ENCODE peak calls at places on chromosomes 12 and 14, in ten cellular contexts. Y, M, J, U, R, Q, L, A, O and K are unnamed samples.

GRCh38 chr12:124332068-124332672 is 37.3 kb downstream of the RFLNA start:
- DNase-seq in L (no peak), Y (no peak), U (no peak), A (no peak), O (no peak), M (peak), Q (no peak), J (no peak), R (peak), K (no peak)

GRCh38 chr12:8120072-8120713 is 3.2 kb upstream of the CLEC4A start:
- DNase-seq in L (no peak), M (no peak), U (no peak), R (no peak), Q (no peak), Y (no peak), O (no peak), J (no peak), A (no peak), K (no peak)

GRCh38 chr12:6469609-6470374 is 685 bp downstream of the VAMP1 start:
- DNase-seq in Q (no peak), L (no peak), J (peak), A (no peak), M (no peak), O (no peak), R (no peak), Y (no peak), U (no peak), K (no peak)

GRCh38 chr12:61870658-61871559 is 389.3 kb upstream of the USP15 start:
- DNase-seq in J (no peak), Y (no peak), U (no peak), L (no peak), A (no peak), M (no peak), R (no peak), Q (no peak), O (no peak), K (no peak)

GRCh38 chr14:70886421-70887206 is 20.6 kb upstream of the PCNX1 start:
- DNase-seq in Y (no peak), Q (no peak), M (no peak), A (no peak), L (no peak), J (no peak), U (no peak), O (no peak), R (no peak), K (peak)

GRCh38 chr12:123973552-123974341 is 732 bp downstream of the ZNF664 start:
- DNase-seq in O (no peak), Q (no peak), J (no peak), U (no peak), L (no peak), M (peak), Y (no peak), R (peak), A (peak), K (no peak)

GRCh38 chr12:51886021-51886710 is 1.7 kb upstream of the ANKRD33 start:
- DNase-seq in Y (no peak), O (peak), J (peak), Q (peak), L (peak), U (no peak), A (peak), R (no peak), M (peak), K (peak)

GRCh38 chr12:121628536-121628935 is 2.2 kb downstream of the ORAI1 start:
- DNase-seq in Q (no peak), J (no peak), R (no peak), Y (no peak), A (no peak), L (no peak), M (no peak), U (no peak), O (no peak), K (no peak)

GRCh38 chr14:51006781-51007211 is 62.5 kb upstream of the PYGL start:
- DNase-seq in J (peak), R (no peak), L (peak), O (peak), M (no peak), Y (peak), Q (peak), A (peak), U (no peak), K (peak)

GRCh38 chr12:106170285-106170684 is 31.5 kb upstream of the NUAK1 start:
- DNase-seq in R (no peak), Y (no peak), U (no peak), A (peak), L (peak), O (peak), J (peak), Q (no peak), M (peak), K (no peak)

GRCh38 chr14:23030936-23031335 is 3.8 kb downstream of the PSMB5 start:
- DNase-seq in U (no peak), A (no peak), M (no peak), J (no peak), Q (no peak), Y (no peak), O (no peak), R (no peak), L (no peak), K (no peak)

GRCh38 chr12:131511391-131511802 is 199.5 kb upstream of the SFSWAP start:
- DNase-seq in A (no peak), L (no peak), U (peak), Q (peak), J (no peak), R (no peak), Y (no peak), O (peak), M (peak), K (peak)

GRCh38 chr12:49623142-49623899 is at the start of gene PRPF40B:
- DNase-seq in Y (peak), L (peak), Q (no peak), J (peak), A (peak), R (peak), U (peak), O (no peak), M (peak), K (peak)

GRCh38 chr12:27913999-27914614 is 58.4 kb downstream of the PTHLH start:
- DNase-seq in A (no peak), J (no peak), L (no peak), U (no peak), Y (no peak), R (no peak), Q (no peak), O (no peak), M (no peak), K (no peak)

GRCh38 chr12:121917950-121918678 is at the start of gene CFAP251:
- DNase-seq in A (peak), L (peak), U (peak), O (no peak), J (peak), Y (peak), M (peak), R (peak), Q (no peak), K (peak)

GRCh38 chr12:119593578-119594398 is at the start of gene TMEM233:
- DNase-seq in Y (no peak), A (no peak), U (no peak), R (peak), M (peak), J (no peak), O (no peak), L (no peak), Q (no peak), K (no peak)